ENCODE peak calls at places on chromosomes 3 and 15, in six cellular contexts. T is spleen; G is uterus; M is dorsolateral prefrontal cortex; L is cardiac muscle cell; J is CD8-positive, alpha-beta T cell. D is an unnamed sample.

GRCh38 chr3:71254658-71255057 is 328.9 kb downstream of the FOXP1 start:
- DNase-seq in T (no peak), G (no peak), M (no peak), L (no peak), J (no peak), D (no peak)

GRCh38 chr15:55992769-55993110 is 672 bp downstream of the NEDD4 start:
- DNase-seq in T (no peak), G (no peak), M (no peak), L (no peak), J (no peak), D (no peak)

GRCh38 chr3:18249126-18249525 is 176.0 kb downstream of the SATB1 start:
- DNase-seq in T (no peak), G (no peak), M (no peak), L (no peak), J (no peak), D (no peak)

GRCh38 chr15:33553157-33553556 is 242.4 kb downstream of the RYR3 start:
- DNase-seq in T (no peak), G (no peak), M (no peak), L (no peak), J (no peak), D (no peak)

GRCh38 chr15:47473857-47474256 is 243.4 kb upstream of the SEMA6D start:
- DNase-seq in T (no peak), G (peak; percentile 56), M (peak; percentile 48), L (no peak), J (no peak), D (no peak)

GRCh38 chr3:23203651-23204111 is 554 bp downstream of the UBE2E2 start:
- DNase-seq in T (peak; percentile 77), G (peak; percentile 27), M (peak; percentile 37), L (peak; percentile 25), J (peak; percentile 1), D (peak; percentile 47)

GRCh38 chr3:194109192-194109863 is 26.6 kb upstream of the HES1 start:
- DNase-seq in T (no peak), G (no peak), M (no peak), L (no peak), J (no peak), D (no peak)

GRCh38 chr3:172189213-172189612 is 149.8 kb downstream of the FNDC3B start:
- DNase-seq in T (no peak), G (no peak), M (no peak), L (no peak), J (no peak), D (no peak)

GRCh38 chr3:178084938-178085816 is 451.1 kb upstream of the KCNMB2 start:
- DNase-seq in T (no peak), G (peak; percentile 79), M (peak; percentile 89), L (peak; percentile 85), J (peak; percentile 6), D (no peak)

GRCh38 chr3:47162695-47163022 is 1.3 kb downstream of the SETD2 start:
- DNase-seq in T (no peak), G (no peak), M (no peak), L (no peak), J (no peak), D (no peak)

DNA sequence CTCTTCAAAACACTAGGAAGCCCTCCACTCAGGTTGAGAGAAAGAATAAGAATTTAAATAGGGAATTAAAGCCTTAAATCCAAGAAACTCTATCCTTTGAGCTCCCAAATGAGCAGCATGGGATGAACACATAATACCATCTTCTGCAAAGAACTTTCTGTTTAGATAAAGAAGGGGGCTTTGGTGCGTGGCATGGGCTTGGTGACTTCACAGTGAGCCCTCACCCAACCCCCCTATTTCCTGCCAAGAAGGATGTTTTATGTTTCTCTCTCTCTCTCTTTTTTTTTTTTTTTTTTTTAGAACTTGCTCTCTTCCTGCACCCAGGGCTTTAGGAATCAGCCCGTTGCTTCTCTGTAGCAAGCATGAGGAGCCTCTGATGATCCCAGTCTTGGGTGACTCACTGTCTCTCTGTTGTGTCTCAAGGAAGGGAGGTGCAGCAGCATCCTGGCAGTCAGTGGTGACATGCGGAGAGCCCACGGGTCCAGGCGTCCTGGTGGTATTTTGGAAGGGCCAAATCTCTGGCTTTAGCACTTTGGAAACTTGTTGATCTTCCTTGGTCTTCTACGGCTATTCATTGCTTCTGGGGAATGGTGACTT is 49.1 kb downstream of the CCK start:
- DNase-seq in T (no peak), G (no peak), M (no peak), L (no peak), J (no peak), D (no peak)
- TF ChIP-seq CTCF in T (no peak), G (no peak), M (no peak), L (no peak), J (no peak), D (no peak)

DNA sequence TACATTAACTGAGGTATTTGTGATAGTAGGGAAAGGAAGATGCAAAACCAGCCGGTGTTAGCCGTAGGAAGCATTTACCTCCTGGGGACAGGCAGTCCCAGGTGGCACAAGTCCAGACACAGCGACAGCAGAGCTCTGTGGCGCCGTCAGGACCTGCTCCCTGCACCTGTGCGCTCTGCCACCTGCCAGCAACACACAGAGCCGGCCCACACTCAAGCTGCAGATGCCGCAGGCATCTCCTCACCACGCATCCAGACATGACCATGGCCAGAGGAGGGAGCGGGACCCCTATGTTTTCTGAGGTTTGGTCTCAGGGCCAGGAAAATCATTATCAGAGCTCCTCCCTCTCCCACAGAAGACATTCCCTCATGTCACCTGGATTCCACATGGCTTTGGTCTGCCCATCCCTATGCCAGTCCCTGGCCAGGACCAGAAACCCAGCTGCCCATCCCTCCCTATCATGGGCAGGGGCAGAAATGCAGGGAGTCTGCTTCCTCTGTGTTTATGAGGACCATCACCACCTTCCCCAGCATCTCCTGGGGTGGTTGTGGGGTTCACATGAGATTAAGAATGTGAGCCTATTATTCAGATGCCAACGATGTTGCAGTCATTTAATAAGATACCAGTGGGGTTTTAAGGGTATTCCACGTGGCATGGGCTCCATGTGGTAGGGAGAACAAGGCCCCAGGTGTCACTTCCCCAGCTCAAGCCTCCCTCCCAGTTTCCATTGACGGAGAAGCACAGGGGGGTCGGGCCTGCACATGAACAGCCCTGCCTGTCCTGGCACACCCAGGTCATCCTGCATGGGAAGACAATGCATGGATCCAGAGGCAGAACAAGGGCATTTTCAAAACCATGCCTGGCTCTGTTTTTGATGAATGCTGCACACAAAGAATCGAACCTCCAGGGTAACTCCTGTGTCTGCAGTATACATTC is 251.1 kb downstream of the OCA2 start:
- DNase-seq in T (no peak), G (no peak), M (no peak), L (no peak), J (no peak), D (no peak)
- H3K27me3 ChIP-seq in T (no peaks in the 10 kb centered on the region), G (no peaks in the 10 kb centered on the region), M (no peaks in the 10 kb centered on the region), L (no peaks in the 10 kb centered on the region), J (no peaks in the 10 kb centered on the region), D (no peaks in the 10 kb centered on the region)

DNA sequence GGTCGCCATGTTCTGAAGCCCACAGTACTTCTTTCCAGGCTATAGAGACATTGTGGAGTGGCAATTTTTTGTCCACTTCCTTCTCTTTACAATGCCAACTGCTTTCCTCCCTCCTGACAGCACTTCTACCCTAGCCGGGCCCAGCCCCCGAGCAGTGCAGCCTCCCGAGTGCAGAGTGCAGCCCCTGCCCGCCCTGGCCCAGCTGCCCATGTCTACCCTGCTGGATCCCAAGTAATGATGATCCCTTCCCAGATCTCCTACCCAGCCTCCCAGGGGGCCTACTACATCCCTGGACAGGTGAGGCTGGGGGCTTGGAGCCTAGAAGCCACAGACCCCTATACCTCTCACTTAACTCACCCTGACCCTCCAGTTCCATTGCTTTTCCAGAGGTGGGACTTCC is 2.8 kb downstream of the EIF4G1 start:
- DNase-seq in T (peak; percentile 75), G (no peak), M (no peak), L (no peak), J (no peak), D (no peak)
- H3K4me3 ChIP-seq in T (peak overlapping the region; percentile 85), G (no peak overlapping the region), M (no peak overlapping the region), L (no peak overlapping the region), J (no peak overlapping the region), D (no peak overlapping the region)

DNA sequence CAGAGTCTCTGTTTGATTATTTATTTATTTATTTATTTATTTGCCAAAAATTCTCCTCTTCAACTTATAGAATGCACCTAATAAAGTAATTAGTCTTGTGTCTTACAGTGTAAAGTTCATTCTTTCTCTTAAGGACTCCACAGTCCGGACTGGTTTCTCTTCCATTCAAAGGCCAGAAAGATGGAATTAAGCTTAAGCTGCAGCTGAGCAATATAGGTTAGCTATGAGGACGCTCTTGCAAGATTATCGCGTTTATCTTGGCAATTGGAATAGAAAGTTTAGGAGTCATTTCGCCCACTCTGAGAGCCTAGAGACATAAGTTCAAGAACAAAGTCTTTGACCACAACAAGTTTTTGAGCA is 15.0 kb downstream of the TAGLN3 start:
- DNase-seq in T (no peak), G (no peak), M (no peak), L (no peak), J (no peak), D (no peak)
- TF ChIP-seq CTCF in T (no peak), G (no peak), M (no peak), L (no peak), J (peak; percentile 39), D (no peak)

GRCh38 chr15:74956648-74957300 is at the start of gene RPP25:
- DNase-seq in T (peak; percentile 93), G (peak; percentile 78), M (peak; percentile 62), L (peak; percentile 81), J (peak; percentile 62), D (peak; percentile 84)

GRCh38 chr15:74958320-74958907 is 1.8 kb upstream of the RPP25 start:
- DNase-seq in T (peak; percentile 80), G (no peak), M (no peak), L (peak; percentile 40), J (no peak), D (no peak)

GRCh38 chr15:74958908-74959642 is 2.5 kb upstream of the RPP25 start:
- DNase-seq in T (no peak), G (no peak), M (no peak), L (no peak), J (no peak), D (no peak)

GRCh38 chr15:74955796-74956647 is 550 bp downstream of the RPP25 start:
- DNase-seq in T (peak; percentile 92), G (peak; percentile 69), M (peak; percentile 70), L (peak; percentile 77), J (peak; percentile 45), D (peak; percentile 80)

DNA sequence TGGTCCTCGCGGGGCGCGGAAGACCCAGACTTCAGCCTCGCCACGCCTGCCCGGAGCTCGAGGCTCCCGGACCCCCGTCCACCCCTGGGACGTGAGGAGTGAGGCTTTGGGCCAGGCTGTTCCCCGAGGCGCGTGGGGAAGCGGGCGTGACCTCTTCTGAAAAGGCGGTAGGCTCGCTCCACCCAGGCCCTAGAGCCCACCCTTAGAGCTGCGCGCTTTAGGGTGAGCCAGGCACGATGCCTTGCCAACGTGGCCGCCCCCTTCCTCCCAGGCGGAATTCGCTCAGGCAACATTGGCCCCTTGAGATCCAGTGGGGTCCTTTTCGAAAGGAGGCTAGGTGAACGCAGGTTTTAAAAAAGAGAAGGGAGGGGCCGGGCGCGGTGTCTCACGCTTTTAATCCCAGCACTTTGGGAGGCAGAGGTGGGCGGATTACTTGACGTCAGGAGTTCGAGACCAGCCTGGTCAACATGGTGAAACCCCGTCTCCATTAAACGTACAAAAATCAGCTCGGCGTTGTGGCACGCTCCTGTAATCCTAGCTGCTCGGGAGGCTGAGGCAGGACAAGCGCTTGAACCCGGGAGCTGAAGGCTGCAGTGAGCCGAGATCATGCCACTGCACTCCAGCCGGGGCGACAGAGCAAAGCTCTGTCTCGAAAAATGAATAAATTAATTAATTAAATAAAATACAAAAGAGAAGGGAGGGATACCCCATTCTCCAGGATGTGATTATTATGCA is 896 bp upstream of the RPP25 start:
- DNase-seq in T (peak; percentile 80), G (no peak), M (no peak), L (peak; percentile 32), J (no peak), D (no peak)
- H3K27me3 ChIP-seq in T (peaks cover 26% of the 10 kb centered on the region), G (peaks cover 4% of the 10 kb centered on the region), M (peaks cover 4% of the 10 kb centered on the region), L (peaks cover 38% of the 10 kb centered on the region), J (peaks cover 17% of the 10 kb centered on the region), D (peaks cover 4% of the 10 kb centered on the region)

D was measured in GM06990.